ENCODE peak calls at places on chromosomes 6 and 20, in four cellular contexts. A, P, J and Z are unnamed samples.
A peak's percentile ranks its signal among the peaks of the same experiment; 100 is the strongest.

GRCh38 chr6:53539561-53539960 is 5.3 kb downstream of the GCLC start:
- DNase-seq in P (no peak), J (no peak), A (no peak), Z (no peak)

GRCh38 chr6:9139762-9140161 is 704.4 kb upstream of the SLC35B3 start:
- DNase-seq in A (no peak), P (no peak), J (no peak), Z (no peak)

GRCh38 chr6:135983720-135984343 is 132.3 kb downstream of the PDE7B start:
- DNase-seq in P (no peak), J (no peak), A (no peak), Z (no peak)

GRCh38 chr6:71388068-71388744 is 99.6 kb downstream of the OGFRL1 start:
- DNase-seq in J (no peak), A (no peak), P (no peak), Z (no peak)

GRCh38 chr20:61880706-61881105 is 185.0 kb downstream of the TAF4 start:
- DNase-seq in J (no peak), A (no peak), P (no peak), Z (no peak)

GRCh38 chr6:81999270-81999669 is 246.8 kb upstream of the TENT5A start:
- DNase-seq in J (no peak), P (no peak), A (no peak), Z (no peak)

GRCh38 chr6:84220809-84221409 is 6.5 kb downstream of the CEP162 start:
- DNase-seq in P (no peak), A (no peak), J (no peak), Z (no peak)

GRCh38 chr6:14804444-14805210 is 441.2 kb upstream of the JARID2 start:
- DNase-seq in P (peak; percentile 55), J (no peak), A (peak; percentile 8), Z (peak; percentile 75)

GRCh38 chr6:68634503-68635411 is at the start of gene ADGRB3:
- DNase-seq in J (peak; percentile 74), P (peak; percentile 74), A (peak; percentile 44), Z (no peak)

DNA sequence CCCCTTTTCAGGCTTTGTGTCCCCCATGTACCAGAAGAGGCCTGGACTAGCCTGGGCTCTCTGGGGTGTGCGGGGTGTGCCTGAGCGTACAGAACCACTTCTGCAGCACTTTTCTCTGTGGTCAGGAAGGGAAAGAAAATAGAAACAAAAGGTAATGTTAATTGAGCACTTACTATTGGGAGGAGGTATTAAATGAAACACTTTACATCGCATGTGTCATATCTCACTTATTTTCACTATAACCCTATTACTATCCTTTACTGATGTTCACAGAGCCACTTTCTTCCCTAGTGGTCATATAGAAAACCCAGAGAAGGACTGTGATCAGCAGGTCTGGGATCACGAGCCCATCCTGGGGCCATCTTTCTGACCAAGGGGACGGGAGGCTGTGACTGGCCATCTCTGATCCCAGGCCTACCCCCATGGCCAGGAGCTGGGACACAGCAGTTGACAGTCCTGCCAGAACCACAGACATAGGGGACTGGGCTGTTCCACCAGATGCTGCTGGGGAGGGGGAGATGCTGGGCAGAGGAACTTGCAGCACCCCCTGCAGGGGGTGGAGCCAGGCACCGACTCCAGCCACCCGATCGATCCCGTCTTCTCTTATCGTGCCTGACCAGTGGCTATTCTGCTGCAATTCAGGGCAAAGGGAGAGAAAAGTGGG is 107.6 kb downstream of the VEGFA start:
- DNase-seq in J (peak; percentile 56), A (no peak), P (no peak), Z (no peak)
- TF ChIP-seq CTCF in J (no peak), A (no peak), P (no peak), Z (no peak)

DNA sequence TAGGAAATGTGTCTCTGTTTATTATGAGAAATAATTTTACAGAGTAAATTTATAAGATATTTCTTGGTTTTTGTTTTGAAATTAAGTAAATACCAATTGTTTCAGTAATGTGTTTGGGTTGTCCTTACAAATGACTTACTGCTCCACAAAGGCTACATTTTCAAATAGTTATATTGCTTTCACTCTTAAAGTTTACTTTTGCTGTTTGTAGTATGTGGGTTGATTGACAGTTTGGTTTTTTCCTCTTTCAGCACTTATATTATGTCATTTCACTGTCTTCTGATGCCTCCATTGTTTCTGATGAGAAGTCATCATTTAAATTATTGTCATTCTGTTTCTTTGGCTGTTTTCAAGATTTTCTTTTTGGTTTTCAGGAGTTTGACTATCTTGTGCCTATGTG is 34.9 kb upstream of the SUMO4 start:
- DNase-seq in A (no peak), P (no peak), J (no peak), Z (no peak)
- TF ChIP-seq CTCF in A (no peak), P (no peak), J (no peak), Z (no peak)

GRCh38 chr6:73893696-73894095 is 197.7 kb downstream of the CD109 start:
- DNase-seq in A (no peak), P (no peak), J (no peak), Z (no peak)

GRCh38 chr6:73901311-73901710 is 205.3 kb downstream of the CD109 start:
- DNase-seq in J (no peak), A (no peak), P (no peak), Z (no peak)

GRCh38 chr6:73901986-73902385 is 206.0 kb downstream of the CD109 start:
- DNase-seq in P (no peak), J (no peak), A (no peak), Z (no peak)

GRCh38 chr6:73903155-73903554 is 207.2 kb downstream of the CD109 start:
- DNase-seq in P (no peak), J (no peak), A (no peak), Z (no peak)

DNA sequence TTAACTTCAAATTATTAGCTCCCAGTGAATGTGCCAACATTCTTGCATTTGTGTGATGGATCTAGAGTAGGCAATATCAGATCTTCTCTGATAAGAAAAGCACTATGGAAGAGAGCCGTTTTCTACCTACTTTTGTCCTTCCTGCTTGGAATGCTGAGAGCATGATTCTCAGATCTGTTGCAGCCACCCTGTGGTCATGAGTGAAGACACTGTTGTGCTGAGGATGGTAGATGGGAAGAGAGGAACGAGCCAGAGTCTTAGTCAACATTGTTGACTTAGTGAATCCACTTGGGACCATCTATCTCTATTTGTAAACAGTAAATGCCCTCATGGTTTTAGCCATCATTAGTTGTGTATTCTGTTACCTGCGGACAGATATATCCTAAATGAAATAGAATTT is 202.6 kb downstream of the CD109 start:
- DNase-seq in A (no peak), P (no peak), J (no peak), Z (no peak)
- TF ChIP-seq CTCF in A (no peak), P (no peak), J (no peak), Z (no peak)

DNA sequence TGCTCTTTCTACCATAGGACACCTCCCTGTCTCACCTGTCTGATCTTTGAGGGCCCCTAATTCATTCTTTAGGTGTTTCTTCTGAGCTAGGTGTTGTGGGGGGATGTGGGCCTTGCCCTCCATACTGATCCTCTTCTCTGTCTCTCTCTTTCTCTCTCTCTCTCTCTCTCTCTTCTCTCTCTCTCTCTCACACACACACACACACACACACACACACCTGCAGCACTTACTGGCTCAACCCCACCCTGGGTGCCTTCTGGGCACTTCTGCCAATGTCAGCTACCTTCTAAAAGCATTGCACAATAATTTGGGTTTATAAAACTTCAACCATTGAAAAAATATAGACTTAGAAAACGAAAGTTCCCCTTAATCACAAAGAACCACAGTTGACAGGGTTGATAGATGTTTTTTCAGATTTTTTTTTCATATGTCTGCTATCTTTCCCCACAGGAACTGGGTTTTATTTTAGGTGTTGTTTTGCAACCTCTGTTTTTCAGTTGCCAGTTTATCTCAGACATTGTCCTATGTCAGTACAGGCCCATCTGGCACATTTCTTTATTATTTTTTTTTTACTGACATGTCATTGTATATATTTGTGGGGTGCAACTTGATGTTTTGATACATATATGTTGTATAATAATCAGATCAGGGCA is 28.1 kb downstream of the PKIG start:
- DNase-seq in A (no peak), J (no peak), P (no peak), Z (no peak)
- TF ChIP-seq CTCF in A (no peak), J (no peak), P (no peak), Z (no peak)

GRCh38 chr20:62967149-62967501 is 14.6 kb downstream of the SLC17A9 start:
- DNase-seq in P (no peak), J (no peak), A (no peak), Z (no peak)

GRCh38 chr20:62967628-62968351 is 15.3 kb downstream of the SLC17A9 start:
- DNase-seq in A (no peak), J (no peak), P (no peak), Z (no peak)

GRCh38 chr20:62964700-62965099 is 12.2 kb downstream of the SLC17A9 start:
- DNase-seq in J (no peak), P (no peak), A (no peak), Z (no peak)

GRCh38 chr20:62965363-62965771 is 12.9 kb downstream of the SLC17A9 start:
- DNase-seq in P (no peak), A (no peak), J (no peak), Z (no peak)

GRCh38 chr20:62966212-62967148 is 14.0 kb downstream of the SLC17A9 start:
- DNase-seq in P (no peak), A (no peak), J (no peak), Z (no peak)
- TF ChIP-seq CTCF in P (no peak), A (no peak), J (no peak), Z (no peak)

GRCh38 chr6:1893470-1894130 is 283.9 kb downstream of the FOXC1 start:
- DNase-seq in P (no peak), J (no peak), A (no peak), Z (no peak)
- TF ChIP-seq CTCF in P (no peak), J (peak; percentile 72), A (peak; percentile 28), Z (no peak)

GRCh38 chr6:11493979-11494378 is 43.6 kb upstream of the TMEM170B start:
- DNase-seq in A (no peak), P (no peak), J (no peak), Z (no peak)
- TF ChIP-seq CTCF in A (no peak), P (no peak), J (no peak), Z (no peak)